ENCODE peak calls at places on chromosomes 5 and 9, in four cellular contexts. Y, L, W and A are unnamed samples.

GRCh38 chr5:141330299-141331080 is at the start of gene PCDHGA1:
- DNase-seq in Y (peak; percentile 67), W (peak; percentile 59), L (no peak), A (peak; percentile 34)

GRCh38 chr9:108057421-108058136 is 568.0 kb upstream of the KLF4 start:
- DNase-seq in Y (peak; percentile 98), W (peak; percentile 95), L (no peak), A (peak; percentile 83)

GRCh38 chr5:120388016-120388781 is 75.9 kb upstream of the PRR16 start:
- DNase-seq in Y (peak; percentile 96), W (peak; percentile 93), L (no peak), A (peak; percentile 76)

GRCh38 chr5:169626779-169627178 is 10.3 kb upstream of the DOCK2 start:
- DNase-seq in Y (peak; percentile 94), L (no peak), W (peak; percentile 96), A (peak; percentile 49)

GRCh38 chr5:112234000-112234399 is 185.1 kb downstream of the EPB41L4A start:
- DNase-seq in Y (no peak), W (no peak), L (no peak), A (no peak)

GRCh38 chr5:38535281-38535750 is 21.1 kb downstream of the LIFR start:
- DNase-seq in Y (peak; percentile 40), L (no peak), W (peak; percentile 35), A (no peak)

GRCh38 chr9:13939129-13939528 is 374.8 kb downstream of the NFIB start:
- DNase-seq in Y (peak; percentile 90), L (no peak), W (peak; percentile 96), A (peak; percentile 42)

GRCh38 chr5:173487296-173487695 is 129.2 kb downstream of the BOD1 start:
- DNase-seq in W (no peak), L (no peak), Y (no peak), A (no peak)

GRCh38 chr9:121550569-121551512 is 51.2 kb upstream of the GGTA1 start:
- DNase-seq in W (peak; percentile 66), L (peak; percentile 85), Y (peak; percentile 65), A (no peak)

GRCh38 chr5:119752921-119753886 is 123.8 kb downstream of the FAM170A start:
- DNase-seq in L (no peak), Y (no peak), W (no peak), A (no peak)

GRCh38 chr5:179321206-179321987 is 23.9 kb downstream of the ADAMTS2 start:
- DNase-seq in Y (no peak), L (peak; percentile 2), W (no peak), A (no peak)

GRCh38 chr5:66558562-66558961 is 37.6 kb upstream of the MAST4 start:
- DNase-seq in Y (no peak), W (peak; percentile 22), L (no peak), A (no peak)

GRCh38 chr9:23926378-23926777 is 100.3 kb upstream of the ELAVL2 start:
- DNase-seq in W (no peak), L (no peak), Y (no peak), A (no peak)

GRCh38 chr5:35904443-35905132 is 33.8 kb downstream of the CAPSL start:
- DNase-seq in L (no peak), W (no peak), Y (no peak), A (no peak)

GRCh38 chr5:74021090-74021489 is 395.1 kb downstream of the ARHGEF28 start:
- DNase-seq in Y (no peak), W (no peak), L (no peak), A (no peak)

DNA sequence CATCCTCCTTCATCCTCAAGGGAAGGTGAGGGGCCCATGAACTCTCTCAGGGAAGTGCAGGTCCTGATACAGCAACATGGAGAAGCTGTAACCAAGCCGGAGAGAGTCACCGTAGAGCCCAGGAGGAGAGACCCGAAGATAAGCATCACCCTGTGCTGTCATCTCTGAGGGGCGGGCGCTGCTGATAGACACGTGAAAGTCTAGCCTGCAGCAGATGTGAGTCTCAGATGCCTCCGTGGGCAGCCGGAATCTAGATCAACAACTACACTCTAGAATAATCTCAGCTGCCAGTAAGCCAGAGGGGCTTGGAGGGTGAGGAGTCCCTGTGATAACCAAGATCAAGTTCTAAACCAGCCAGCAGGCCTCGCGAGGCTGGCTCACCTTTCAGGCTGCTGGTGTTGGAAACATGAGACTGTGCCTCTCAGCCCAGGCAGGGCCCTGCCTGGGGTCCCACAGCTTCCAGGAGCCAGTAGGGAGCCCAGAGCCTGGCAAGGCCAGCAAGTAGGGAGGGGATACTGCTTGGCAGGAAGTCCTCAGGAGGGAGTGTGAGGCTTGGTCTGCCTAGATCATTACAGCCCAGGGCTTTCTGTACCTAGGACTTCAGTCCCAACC is 54.1 kb downstream of the DAPK1 start:
- DNase-seq in W (no peak), Y (no peak), L (no peak), A (no peak)
- TF ChIP-seq CTCF in W (no peak), Y (no peak), L (no peak), A (no peak)

GRCh38 chr9:116569111-116569510 is 118.0 kb upstream of the TRIM32 start:
- DNase-seq in W (no peak), Y (no peak), L (no peak), A (no peak)

GRCh38 chr9:116572095-116572748 is 114.9 kb upstream of the TRIM32 start:
- DNase-seq in W (peak; percentile 97), Y (peak; percentile 94), L (peak; percentile 91), A (peak; percentile 70)

GRCh38 chr9:116576386-116576785 is 110.7 kb upstream of the TRIM32 start:
- DNase-seq in L (no peak), Y (no peak), W (no peak), A (no peak)

GRCh38 chr9:116574027-116574679 is 113.0 kb upstream of the TRIM32 start:
- DNase-seq in W (peak; percentile 50), L (no peak), Y (peak; percentile 16), A (no peak)
- TF ChIP-seq CTCF in W (no peak), L (no peak), Y (no peak), A (no peak)

DNA sequence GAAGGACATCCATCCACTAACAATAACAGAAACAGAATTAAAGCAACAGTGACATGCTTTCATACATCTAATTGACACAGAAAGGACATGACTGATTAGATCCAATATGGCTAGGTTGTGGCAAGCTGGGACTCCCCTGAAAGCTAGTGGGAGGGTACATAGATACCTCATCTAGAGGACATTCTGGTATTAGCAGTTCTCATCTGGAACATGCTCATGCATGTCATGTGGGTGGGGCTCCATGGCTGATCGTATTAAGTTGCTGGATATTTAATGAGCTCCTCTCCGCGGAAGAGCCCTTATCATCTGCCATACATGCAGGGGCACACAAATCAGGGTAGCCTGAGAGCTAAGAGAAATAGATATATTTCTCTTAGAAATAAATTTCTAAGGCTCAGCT is 358.9 kb downstream of the ICE1 start:
- DNase-seq in L (no peak), Y (no peak), W (no peak), A (no peak)
- TF ChIP-seq CTCF in L (no peak), Y (no peak), W (no peak), A (no peak)

DNA sequence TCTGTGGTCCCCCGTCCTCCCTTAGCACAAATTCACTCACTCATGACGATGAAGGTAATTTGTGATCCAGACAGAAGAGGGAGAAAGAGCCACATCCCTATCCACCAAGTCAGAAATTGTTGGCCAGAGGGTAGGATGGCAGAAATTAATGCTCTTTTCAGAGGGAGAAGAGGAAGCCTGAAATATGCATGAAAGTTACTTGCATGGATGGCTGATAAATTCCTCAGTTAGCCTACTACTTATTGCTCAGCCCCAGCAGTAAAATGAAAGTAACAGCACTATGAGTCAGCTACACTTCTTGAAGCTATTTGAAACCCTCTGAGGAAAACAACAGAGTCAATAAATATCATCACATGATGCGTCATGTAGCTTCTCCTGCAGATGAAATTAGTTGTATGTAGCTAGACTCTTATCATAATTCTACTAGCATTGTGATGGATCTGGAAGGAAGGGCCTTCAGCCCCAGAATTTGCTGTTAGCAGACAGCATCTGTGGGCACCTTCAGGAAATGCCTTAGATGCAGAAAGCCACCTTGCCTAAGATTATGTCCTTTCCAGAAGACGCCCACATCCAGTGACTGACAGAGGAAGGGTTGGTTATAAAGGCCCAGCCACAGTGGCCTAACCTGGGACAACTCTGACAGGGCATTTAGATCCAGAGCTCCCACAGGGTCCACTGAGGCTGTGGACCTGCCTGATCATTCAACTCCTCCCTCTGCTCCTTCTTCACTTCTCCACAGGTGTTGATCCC is 81.2 kb upstream of the CCDC112 start:
- DNase-seq in W (peak; percentile 89), L (no peak), Y (peak; percentile 92), A (peak; percentile 77)
- TF ChIP-seq CTCF in W (peak; percentile 37), L (peak; percentile 45), Y (peak; percentile 65), A (peak; percentile 41)

DNA sequence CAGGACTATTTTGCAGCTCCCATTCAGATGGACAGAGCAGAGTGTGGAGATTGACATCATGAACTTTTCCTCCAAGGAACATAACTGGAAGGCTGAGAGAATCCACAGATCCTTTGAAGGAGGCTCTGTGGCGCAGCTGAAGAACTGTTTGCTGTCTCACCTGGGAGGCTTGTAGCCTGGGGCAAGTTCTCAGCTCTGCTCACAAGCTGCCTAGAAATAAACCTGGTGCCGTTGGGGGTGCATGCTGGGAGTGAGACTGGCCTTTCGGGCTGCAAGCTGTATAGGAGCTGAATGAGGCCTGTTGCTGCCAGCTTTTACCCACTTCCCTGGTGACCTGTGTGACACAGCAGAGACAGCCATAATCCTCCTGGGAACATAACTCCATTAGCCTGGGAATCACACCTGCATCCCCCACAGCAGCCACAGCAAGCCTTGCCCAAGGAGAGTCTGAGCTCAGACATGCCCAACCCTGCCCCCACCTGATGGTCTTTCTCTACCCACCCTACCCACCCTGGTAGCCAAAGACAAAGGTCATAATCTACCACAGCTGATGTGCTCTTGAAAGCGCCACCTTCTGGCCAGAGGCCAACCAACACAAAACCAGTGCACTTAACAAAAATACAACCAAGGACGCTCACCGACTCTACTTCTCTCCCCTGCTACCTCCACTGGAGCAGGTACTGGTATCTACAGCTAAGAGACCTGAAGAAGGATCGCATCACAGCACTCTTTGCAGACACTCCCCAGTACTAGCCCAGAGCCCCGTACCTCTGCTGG is 205.1 kb upstream of the MRPS30 start:
- DNase-seq in Y (no peak), W (no peak), L (no peak), A (no peak)
- TF ChIP-seq CTCF in Y (no peak), W (no peak), L (no peak), A (peak; percentile 14)

DNA sequence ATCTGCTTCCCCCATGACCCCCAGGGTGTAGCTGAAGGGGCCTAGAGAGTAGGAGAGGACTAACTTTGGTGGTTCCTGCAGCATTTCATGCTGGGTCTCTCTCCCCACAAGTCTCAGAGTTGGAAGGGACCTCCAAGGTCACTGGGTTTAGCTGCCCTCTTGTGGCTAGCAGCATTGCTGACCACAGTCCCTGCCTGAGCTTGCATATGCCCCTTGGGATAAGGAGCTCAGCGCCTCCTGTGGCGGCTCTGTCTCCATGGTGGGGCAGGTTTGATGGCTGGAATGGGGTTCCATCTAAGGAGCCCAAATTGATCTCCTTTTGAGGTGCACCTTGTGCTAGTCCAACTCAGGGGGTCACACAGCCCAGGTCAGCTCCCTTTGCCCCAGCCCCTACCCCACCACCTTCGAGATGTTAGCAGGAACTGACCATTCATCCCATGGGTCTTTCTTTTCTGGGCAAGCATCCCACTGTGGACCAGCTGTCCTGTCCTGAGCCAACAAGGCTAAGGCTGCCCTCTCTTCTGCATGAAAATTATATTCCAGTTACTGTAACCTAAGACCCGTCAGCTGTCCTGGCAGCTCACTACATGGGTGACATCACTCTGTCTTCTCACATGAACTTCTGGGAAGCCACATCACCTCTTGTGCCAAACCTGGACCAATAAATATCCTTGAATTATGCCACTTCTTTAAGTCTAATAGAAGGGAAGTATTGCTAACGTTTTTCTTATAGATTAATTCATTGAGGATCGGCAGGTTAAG is 196.2 kb downstream of the HSPA4 start:
- DNase-seq in Y (peak; percentile 69), W (peak; percentile 65), L (no peak), A (no peak)
- TF ChIP-seq CTCF in Y (peak; percentile 68), W (peak; percentile 62), L (peak; percentile 10), A (peak; percentile 42)